ENCODE peak calls at places on chromosome 22, in five cellular contexts. One of them, this sample, is unnamed. For H3K4me1, the result is how much of the 10 kb centered on the place peaks cover.

GRCh38 chr22:50206599-50206998 is 5.8 kb downstream of the SELENOO start:
- DNase-seq in transverse colon: peak
- DNase-seq in hepatocyte: peak
- DNase-seq in K562: peak
- DNase-seq in GM23338: peak
- DNase-seq in this sample: peak

GRCh38 chr22:37203354-37204044 is 8.8 kb downstream of the SSTR3 start:
- DNase-seq in transverse colon: no peak
- DNase-seq in hepatocyte: no peak
- DNase-seq in K562: peak
- DNase-seq in GM23338: no peak
- DNase-seq in this sample: no peak

GRCh38 chr22:20440637-20441591 is 3.3 kb upstream of the SCARF2 start:
- DNase-seq in transverse colon: no peak
- DNase-seq in hepatocyte: no peak
- DNase-seq in K562: no peak
- DNase-seq in GM23338: no peak
- DNase-seq in this sample: peak

GRCh38 chr22:18110194-18110943 is at the start of gene TUBA8:
- DNase-seq in transverse colon: peak
- DNase-seq in hepatocyte: peak
- DNase-seq in K562: no peak
- DNase-seq in GM23338: peak
- DNase-seq in this sample: peak

GRCh38 chr22:42368379-42369249 is 63.6 kb downstream of the NFAM1 start:
- DNase-seq in transverse colon: peak
- DNase-seq in hepatocyte: peak
- DNase-seq in K562: peak
- DNase-seq in GM23338: peak
- DNase-seq in this sample: peak

GRCh38 chr22:31102441-31103081 is 4.8 kb downstream of the SELENOM start:
- DNase-seq in transverse colon: peak
- DNase-seq in hepatocyte: peak
- DNase-seq in K562: no peak
- DNase-seq in GM23338: no peak
- DNase-seq in this sample: peak

GRCh38 chr22:48569476-48570233 is 1258.0 kb downstream of the BRD1 start:
- DNase-seq in transverse colon: no peak
- DNase-seq in hepatocyte: no peak
- DNase-seq in K562: no peak
- DNase-seq in GM23338: no peak
- DNase-seq in this sample: no peak

GRCh38 chr22:50272103-50272782 is 2.1 kb upstream of the MAPK11 start:
- DNase-seq in transverse colon: no peak
- DNase-seq in hepatocyte: no peak
- DNase-seq in K562: no peak
- DNase-seq in GM23338: no peak
- DNase-seq in this sample: no peak

GRCh38 chr22:17112491-17113042 is 8.6 kb downstream of the TMEM121B start:
- DNase-seq in transverse colon: no peak
- DNase-seq in hepatocyte: no peak
- DNase-seq in K562: no peak
- DNase-seq in GM23338: no peak
- DNase-seq in this sample: peak

GRCh38 chr22:22185844-22186499 is 58.6 kb upstream of the VPREB1 start:
- DNase-seq in transverse colon: no peak
- DNase-seq in hepatocyte: no peak
- DNase-seq in K562: no peak
- DNase-seq in GM23338: no peak
- DNase-seq in this sample: no peak

GRCh38 chr22:39087881-39088687 is 9.0 kb upstream of the APOBEC3H start:
- DNase-seq in transverse colon: no peak
- DNase-seq in hepatocyte: no peak
- DNase-seq in K562: peak
- DNase-seq in GM23338: peak
- DNase-seq in this sample: peak

GRCh38 chr22:50311606-50312351 is 4.3 kb upstream of the PLXNB2 start:
- DNase-seq in transverse colon: no peak
- DNase-seq in hepatocyte: no peak
- DNase-seq in K562: no peak
- DNase-seq in GM23338: no peak
- DNase-seq in this sample: no peak

GRCh38 chr22:32050678-32051515 is 7.8 kb downstream of the SLC5A1 start:
- DNase-seq in transverse colon: no peak
- DNase-seq in hepatocyte: peak
- DNase-seq in K562: peak
- DNase-seq in GM23338: peak
- DNase-seq in this sample: peak

GRCh38 chr22:27242111-27242436 is 559.5 kb downstream of the MN1 start:
- DNase-seq in transverse colon: no peak
- DNase-seq in hepatocyte: no peak
- DNase-seq in K562: no peak
- DNase-seq in GM23338: no peak
- DNase-seq in this sample: no peak

GRCh38 chr22:49413551-49413950 is 414.1 kb downstream of the BRD1 start:
- DNase-seq in transverse colon: no peak
- DNase-seq in hepatocyte: no peak
- DNase-seq in K562: no peak
- DNase-seq in GM23338: no peak
- DNase-seq in this sample: no peak

GRCh38 chr22:50208939-50209892 is 8.4 kb downstream of the SELENOO start:
- DNase-seq in transverse colon: peak
- DNase-seq in hepatocyte: no peak
- DNase-seq in K562: no peak
- DNase-seq in GM23338: no peak
- DNase-seq in this sample: no peak

GRCh38 chr22:29580200-29580810 is 608 bp downstream of the NIPSNAP1 start:
- DNase-seq in transverse colon: peak
- DNase-seq in hepatocyte: peak
- DNase-seq in K562: no peak
- DNase-seq in GM23338: peak
- DNase-seq in this sample: no peak

GRCh38 chr22:49307870-49308269 is 519.8 kb downstream of the BRD1 start:
- DNase-seq in transverse colon: peak
- DNase-seq in hepatocyte: no peak
- DNase-seq in K562: no peak
- DNase-seq in GM23338: no peak
- DNase-seq in this sample: no peak

GRCh38 chr22:49382451-49382735 is 445.3 kb downstream of the BRD1 start:
- DNase-seq in transverse colon: no peak
- DNase-seq in hepatocyte: no peak
- DNase-seq in K562: no peak
- DNase-seq in GM23338: no peak
- DNase-seq in this sample: no peak

GRCh38 chr22:17118342-17118741 is 2.8 kb downstream of the TMEM121B start:
- DNase-seq in transverse colon: no peak
- DNase-seq in hepatocyte: no peak
- DNase-seq in K562: no peak
- DNase-seq in GM23338: no peak
- DNase-seq in this sample: no peak

GRCh38 chr22:31951201-31952093 is 7.1 kb downstream of the YWHAH start:
- DNase-seq in transverse colon: no peak
- DNase-seq in hepatocyte: no peak
- DNase-seq in K562: no peak
- DNase-seq in GM23338: no peak
- DNase-seq in this sample: no peak

GRCh38 chr22:20571531-20572007 is 64.2 kb downstream of the MED15 start:
- DNase-seq in transverse colon: peak
- DNase-seq in hepatocyte: no peak
- DNase-seq in K562: peak
- DNase-seq in GM23338: peak
- DNase-seq in this sample: no peak

GRCh38 chr22:37282385-37282677 is at the start of gene CYTH4:
- DNase-seq in transverse colon: peak
- DNase-seq in hepatocyte: no peak
- DNase-seq in K562: no peak
- DNase-seq in GM23338: no peak
- DNase-seq in this sample: peak

GRCh38 chr22:25366876-25367466 is 147.5 kb downstream of the CRYBB2 start:
- DNase-seq in transverse colon: no peak
- DNase-seq in hepatocyte: no peak
- DNase-seq in K562: no peak
- DNase-seq in GM23338: no peak
- DNase-seq in this sample: no peak

GRCh38 chr22:25366408-25366807 is 147.0 kb downstream of the CRYBB2 start:
- DNase-seq in transverse colon: no peak
- DNase-seq in hepatocyte: no peak
- DNase-seq in K562: no peak
- DNase-seq in GM23338: peak
- DNase-seq in this sample: no peak

GRCh38 chr22:25368271-25368670 is 148.8 kb downstream of the CRYBB2 start:
- DNase-seq in transverse colon: peak
- DNase-seq in hepatocyte: peak
- DNase-seq in K562: no peak
- DNase-seq in GM23338: no peak
- DNase-seq in this sample: no peak

GRCh38 chr22:25369133-25369532 is 149.7 kb downstream of the CRYBB2 start:
- DNase-seq in transverse colon: no peak
- DNase-seq in hepatocyte: no peak
- DNase-seq in K562: no peak
- DNase-seq in GM23338: no peak
- DNase-seq in this sample: no peak

DNA sequence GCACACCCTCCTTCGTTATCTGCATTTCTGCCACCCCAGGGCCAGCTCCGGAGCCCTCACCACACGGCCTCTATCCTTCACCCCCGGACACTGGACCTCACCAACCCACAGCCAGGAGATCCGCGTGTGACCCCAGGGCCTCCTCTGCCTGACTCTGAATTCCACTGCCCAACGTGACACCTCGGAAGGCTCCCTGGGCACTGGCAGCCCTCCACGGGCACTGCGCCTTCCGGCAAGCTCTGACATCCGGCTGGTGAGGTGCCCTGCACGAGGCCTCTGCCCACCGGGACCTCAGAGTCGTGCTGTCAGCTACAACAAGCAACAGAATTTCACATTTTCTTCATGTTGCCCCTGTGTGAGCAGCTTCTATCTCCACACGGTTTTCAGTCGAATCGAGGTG is 148.3 kb downstream of the CRYBB2 start:
- DNase-seq in transverse colon: no peak
- DNase-seq in hepatocyte: no peak
- DNase-seq in K562: no peak
- DNase-seq in GM23338: no peak
- DNase-seq in this sample: no peak
- H3K27ac ChIP-seq in transverse colon: peak
- H3K27ac ChIP-seq in hepatocyte: no peak
- H3K27ac ChIP-seq in K562: no peak
- H3K27ac ChIP-seq in GM23338: no peak
- H3K27ac ChIP-seq in this sample: no peak

GRCh38 chr22:45208696-45208992 is 32.0 kb downstream of the KIAA0930 start:
- DNase-seq in transverse colon: no peak
- DNase-seq in hepatocyte: no peak
- DNase-seq in K562: no peak
- DNase-seq in GM23338: no peak
- DNase-seq in this sample: no peak

GRCh38 chr22:45211435-45211834 is 29.3 kb downstream of the KIAA0930 start:
- DNase-seq in transverse colon: no peak
- DNase-seq in hepatocyte: no peak
- DNase-seq in K562: no peak
- DNase-seq in GM23338: no peak
- DNase-seq in this sample: no peak

GRCh38 chr22:45210577-45211431 is 29.9 kb downstream of the KIAA0930 start:
- DNase-seq in transverse colon: no peak
- DNase-seq in hepatocyte: no peak
- DNase-seq in K562: no peak
- DNase-seq in GM23338: no peak
- DNase-seq in this sample: no peak

GRCh38 chr22:45208993-45209838 is 31.5 kb downstream of the KIAA0930 start:
- DNase-seq in transverse colon: no peak
- DNase-seq in hepatocyte: no peak
- DNase-seq in K562: peak
- DNase-seq in GM23338: peak
- DNase-seq in this sample: no peak

GRCh38 chr22:45210174-45210573 is 30.5 kb downstream of the KIAA0930 start:
- DNase-seq in transverse colon: no peak
- DNase-seq in hepatocyte: no peak
- DNase-seq in K562: no peak
- DNase-seq in GM23338: no peak
- DNase-seq in this sample: no peak
- H3K4me1 ChIP-seq in transverse colon: under half
- H3K4me1 ChIP-seq in hepatocyte: under half
- H3K4me1 ChIP-seq in K562: under half
- H3K4me1 ChIP-seq in GM23338: under half
- H3K4me1 ChIP-seq in this sample: under half

DNA sequence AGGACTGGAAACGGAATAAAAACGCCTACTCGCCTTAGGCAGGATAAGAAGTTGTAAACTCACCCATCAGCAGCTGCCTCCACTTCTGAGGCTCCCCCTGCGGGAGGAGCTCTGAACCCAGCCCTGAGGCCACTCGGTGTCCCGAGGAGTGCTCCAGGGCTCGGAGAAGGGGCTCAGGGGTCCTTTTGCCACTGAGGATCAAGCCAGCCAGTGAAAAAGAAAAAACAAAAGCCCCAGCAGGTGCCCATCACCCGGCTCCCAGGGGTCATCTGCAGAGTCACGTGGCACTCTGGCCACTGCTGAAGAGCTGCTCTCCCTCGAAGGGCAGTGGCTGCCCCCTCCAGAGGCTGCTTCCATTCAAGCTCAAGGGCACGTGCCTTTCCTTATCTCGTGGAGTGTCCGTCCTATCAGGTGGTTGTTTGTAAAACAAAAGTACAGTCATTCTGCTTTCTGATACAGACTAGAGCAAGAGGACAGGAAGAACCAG is 29.0 kb downstream of the NUP50 start:
- DNase-seq in transverse colon: no peak
- DNase-seq in hepatocyte: no peak
- DNase-seq in K562: peak
- DNase-seq in GM23338: peak
- DNase-seq in this sample: no peak
- TF ChIP-seq CTCF in transverse colon: no peak
- TF ChIP-seq CTCF in hepatocyte: peak
- TF ChIP-seq CTCF in K562: peak
- TF ChIP-seq CTCF in GM23338: peak
- TF ChIP-seq CTCF in this sample: no peak

DNA sequence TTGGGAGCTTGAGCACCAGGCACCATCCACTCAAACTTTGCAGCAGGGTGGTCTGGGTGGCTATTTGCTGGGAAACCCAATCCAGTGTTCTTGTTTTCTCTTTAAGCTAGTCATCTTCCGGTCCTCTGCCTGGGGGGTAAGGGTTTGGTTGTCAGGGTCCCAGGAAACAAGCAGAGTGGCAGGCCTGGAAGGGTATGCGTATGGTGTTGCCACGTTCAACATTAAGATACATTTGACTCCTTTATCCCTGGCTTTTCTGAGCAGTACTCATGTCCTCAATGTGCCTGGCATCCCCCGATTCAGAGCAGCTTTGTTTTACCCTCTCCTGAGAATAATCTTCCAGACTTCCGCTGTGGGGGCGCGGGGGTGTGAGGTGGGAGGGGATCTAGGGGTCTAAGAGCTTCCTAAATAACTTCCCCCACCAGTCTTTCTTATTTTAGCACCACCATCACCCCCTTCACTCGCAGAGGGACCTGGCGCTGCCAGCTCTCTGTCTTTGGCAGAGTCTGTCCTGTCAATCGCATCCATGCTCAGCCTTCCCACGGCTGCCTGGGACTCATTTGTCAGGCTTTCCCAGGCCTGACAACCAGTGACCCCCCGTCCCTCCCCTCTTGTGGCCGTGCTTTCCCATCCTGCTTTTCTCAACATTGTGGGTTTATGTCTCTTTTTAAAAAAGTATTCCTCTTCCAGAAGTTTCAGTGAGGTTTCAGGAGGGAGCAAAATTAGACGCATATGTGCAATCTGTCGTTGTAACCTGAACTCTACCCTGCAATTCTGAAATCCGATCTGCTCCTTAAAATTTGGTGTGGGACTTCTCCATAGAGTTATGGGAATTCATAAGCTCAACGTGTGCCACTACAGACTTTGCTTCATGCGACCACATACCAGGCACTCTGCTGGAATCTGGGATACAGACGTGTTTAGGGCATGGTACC is 27.0 kb upstream of the RBFOX2 start:
- DNase-seq in transverse colon: no peak
- DNase-seq in hepatocyte: no peak
- DNase-seq in K562: no peak
- DNase-seq in GM23338: no peak
- DNase-seq in this sample: no peak
- H3K27ac ChIP-seq in transverse colon: no peak
- H3K27ac ChIP-seq in hepatocyte: peak
- H3K27ac ChIP-seq in K562: no peak
- H3K27ac ChIP-seq in GM23338: no peak
- H3K27ac ChIP-seq in this sample: peak